ENCODE peak calls at places on chromosomes 2 and 18, in eight cellular contexts. Y is heart left ventricle, J is mammary epithelial cell, O is neural progenitor cell, H is Peyer's patch, C is astrocyte, L is kidney, V is left lung. B is an unnamed sample.

GRCh38 chr2:196977491-196977890 is 51.0 kb upstream of the PGAP1 start:
- DNase-seq in O (no peak), J (no peak), L (no peak), H (no peak), C (peak; percentile 51), V (no peak), Y (no peak), B (no peak)

GRCh38 chr2:60152226-60152833 is 401.1 kb downstream of the BCL11A start:
- DNase-seq in O (peak; percentile 55), H (no peak), L (no peak), C (no peak), J (peak; percentile 21), V (no peak), Y (no peak), B (no peak)

GRCh38 chr18:50401888-50402287 is 27.0 kb downstream of the SKA1 start:
- DNase-seq in C (peak; percentile 2), V (peak; percentile 49), L (peak; percentile 76), H (peak; percentile 73), O (peak; percentile 34), J (peak; percentile 50), Y (peak; percentile 72), B (peak; percentile 85)

GRCh38 chr2:113080134-113080533 is 12.4 kb downstream of the IL1F10 start:
- DNase-seq in C (no peak), V (peak; percentile 49), Y (no peak), L (no peak), J (peak; percentile 47), H (no peak), O (peak; percentile 71), B (no peak)

GRCh38 chr2:190533968-190534309 is 583 bp downstream of the NEMP2 start:
- DNase-seq in J (peak; percentile 41), H (peak; percentile 52), L (no peak), O (no peak), C (no peak), Y (no peak), V (peak; percentile 47), B (no peak)

GRCh38 chr2:197711576-197711975 is 6.4 kb downstream of the MARS2 start:
- DNase-seq in J (no peak), V (no peak), L (no peak), Y (no peak), H (no peak), O (no peak), C (no peak), B (no peak)

GRCh38 chr2:42925742-42926437 is 133.5 kb upstream of the HAAO start:
- DNase-seq in J (no peak), H (no peak), Y (no peak), O (peak; percentile 52), L (no peak), C (no peak), V (no peak), B (peak; percentile 67)

GRCh38 chr18:73088445-73088844 is 220.7 kb upstream of the NETO1 start:
- DNase-seq in H (no peak), V (no peak), Y (no peak), C (no peak), L (no peak), J (no peak), O (no peak), B (no peak)

GRCh38 chr2:25619187-25619586 is 54.2 kb downstream of the DTNB start:
- DNase-seq in C (no peak), J (no peak), H (no peak), Y (no peak), L (no peak), V (no peak), O (no peak), B (no peak)

GRCh38 chr2:27071990-27072830 is 756 bp upstream of the OST4 start:
- DNase-seq in L (peak; percentile 94), J (no peak), H (no peak), V (peak; percentile 70), O (peak; percentile 69), Y (peak; percentile 88), C (peak; percentile 70), B (no peak)

GRCh38 chr2:54074636-54075341 is 40.6 kb upstream of the ACYP2 start:
- DNase-seq in V (no peak), J (no peak), O (no peak), Y (no peak), C (peak; percentile 96), H (no peak), L (no peak), B (no peak)

GRCh38 chr2:8133331-8133730 is 548.5 kb upstream of the ID2 start:
- DNase-seq in V (no peak), C (no peak), L (no peak), H (no peak), O (no peak), J (no peak), Y (no peak), B (no peak)
- TF ChIP-seq CTCF in V (no peak), C (no peak), L (no peak), H (no peak), O (no peak), J (no peak), Y (no peak), B (no peak)

DNA sequence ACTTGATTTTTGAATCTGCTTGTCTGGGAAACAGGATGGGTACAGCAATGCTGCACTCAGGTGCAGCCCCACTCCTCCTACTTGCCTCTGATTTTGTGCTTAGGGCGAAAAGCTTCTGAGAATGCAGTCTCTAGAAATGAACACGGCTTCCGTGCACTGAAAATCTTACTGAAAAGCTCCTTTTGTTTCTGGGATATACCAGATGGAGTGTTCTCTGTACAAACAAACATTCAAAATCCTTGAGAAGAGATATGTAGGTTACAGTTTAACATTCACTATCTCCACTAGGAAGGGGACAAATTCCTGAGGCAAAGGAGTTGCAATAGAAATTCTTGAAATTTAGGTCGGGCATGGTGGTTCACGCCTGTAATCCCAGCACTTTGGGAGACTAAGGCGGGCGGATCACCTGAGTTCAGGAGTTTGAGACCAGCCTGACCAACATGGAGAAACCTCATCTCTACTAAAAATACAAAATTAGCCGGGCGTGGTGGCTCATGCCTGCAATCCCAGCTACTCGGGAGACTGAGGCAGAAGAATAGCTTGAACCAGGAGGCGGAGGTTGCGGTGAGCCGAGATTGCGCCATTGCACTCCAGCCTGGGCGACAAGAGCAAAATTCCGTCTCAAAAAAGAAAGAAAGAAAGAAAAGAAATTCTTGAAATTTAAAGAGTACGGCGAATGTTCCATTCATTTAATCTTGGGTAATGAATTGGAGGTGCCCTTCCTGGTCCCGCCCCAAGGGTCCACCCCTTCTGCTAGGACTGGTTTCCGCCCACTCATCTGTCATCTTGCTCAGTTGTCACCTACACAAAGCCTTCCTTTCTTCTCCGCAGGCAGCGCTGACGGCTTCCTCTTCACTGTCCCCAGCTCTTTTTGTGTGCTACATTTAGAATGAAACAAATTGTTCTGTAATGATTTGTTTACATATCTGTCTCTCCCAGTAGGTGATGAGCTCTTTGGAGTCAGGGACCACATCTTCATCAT is 92.4 kb downstream of the SOCS6 start:
- DNase-seq in C (peak; percentile 67), V (no peak), O (peak; percentile 66), L (no peak), Y (no peak), H (peak; percentile 75), J (no peak), B (no peak)
- H3K4me3 ChIP-seq in C (no peak overlapping the region), V (no peak overlapping the region), O (no peak overlapping the region), L (no peak overlapping the region), Y (no peak overlapping the region), H (peak overlapping the region; percentile 31), J (no peak overlapping the region), B (no peak overlapping the region)

GRCh38 chr2:150476213-150476740 is 11.2 kb downstream of the RND3 start:
- DNase-seq in L (no peak), C (no peak), O (no peak), H (no peak), J (no peak), V (no peak), Y (no peak), B (no peak)
- H3K27ac ChIP-seq in L (peak overlapping the region; percentile 35), C (peak overlapping the region; percentile 79), O (no peak overlapping the region), H (peak overlapping the region; percentile 84), J (peak overlapping the region; percentile 100), V (no peak overlapping the region), Y (peak overlapping the region; percentile 79), B (peak overlapping the region; percentile 60)

GRCh38 chr2:48450936-48451602 is 78.9 kb upstream of the STON1 start:
- DNase-seq in O (no peak), L (no peak), Y (no peak), V (no peak), C (no peak), H (no peak), J (no peak), B (no peak)

GRCh38 chr2:48457227-48457626 is 72.7 kb upstream of the STON1 start:
- DNase-seq in L (no peak), O (no peak), V (no peak), C (no peak), J (no peak), H (no peak), Y (no peak), B (no peak)

GRCh38 chr2:48450256-48450655 is 79.7 kb upstream of the STON1 start:
- DNase-seq in O (no peak), Y (no peak), C (no peak), V (no peak), L (no peak), J (no peak), H (no peak), B (no peak)

GRCh38 chr2:48452108-48452507 is 77.8 kb upstream of the STON1 start:
- DNase-seq in L (no peak), O (peak; percentile 37), V (no peak), J (no peak), C (no peak), H (no peak), Y (no peak), B (no peak)

GRCh38 chr2:48454504-48454903 is 75.5 kb upstream of the STON1 start:
- DNase-seq in J (no peak), H (no peak), C (no peak), Y (no peak), V (no peak), L (no peak), O (no peak), B (no peak)
- TF ChIP-seq CTCF in J (no peak), H (no peak), C (no peak), Y (no peak), V (no peak), L (no peak), O (peak; percentile 4), B (no peak)

GRCh38 chr2:45652090-45653050 is 895 bp downstream of the PRKCE start:
- DNase-seq in V (peak; percentile 61), O (peak; percentile 42), C (peak; percentile 38), Y (peak; percentile 74), L (peak; percentile 83), H (peak; percentile 58), J (peak; percentile 14), B (peak; percentile 80)

GRCh38 chr2:45654250-45654649 is 2.8 kb downstream of the PRKCE start:
- DNase-seq in O (no peak), C (no peak), J (no peak), L (no peak), V (no peak), H (no peak), Y (no peak), B (no peak)

GRCh38 chr2:45653584-45653983 is 2.1 kb downstream of the PRKCE start:
- DNase-seq in H (no peak), O (no peak), L (no peak), J (no peak), V (no peak), Y (no peak), C (peak; percentile 63), B (no peak)

GRCh38 chr2:45651415-45652089 is at the start of gene PRKCE:
- DNase-seq in H (peak; percentile 79), O (peak; percentile 68), J (no peak), Y (peak; percentile 84), V (peak; percentile 69), L (peak; percentile 92), C (no peak), B (peak; percentile 85)

DNA sequence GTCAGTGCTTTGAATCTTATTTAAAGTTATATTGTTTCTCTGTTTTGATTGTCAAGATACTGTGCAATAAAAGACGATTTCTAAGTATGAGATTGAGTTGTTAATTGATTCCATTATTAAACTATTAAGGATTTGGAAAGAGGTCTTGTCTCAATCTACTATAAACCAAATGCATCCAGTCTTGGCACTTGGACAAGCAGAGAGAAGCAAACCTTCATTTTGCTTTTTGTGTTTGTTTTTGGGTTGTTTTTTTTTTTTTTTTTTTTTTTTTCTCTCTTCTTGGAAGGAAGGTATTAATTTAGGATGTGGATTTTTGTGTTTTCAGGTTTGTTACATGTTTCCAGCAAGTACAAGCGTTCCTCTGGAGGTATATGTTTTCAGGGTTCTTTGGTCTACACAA is 1.6 kb downstream of the PRKCE start:
- DNase-seq in O (no peak), C (no peak), L (no peak), Y (no peak), J (no peak), H (no peak), V (no peak), B (no peak)
- H3K4me3 ChIP-seq in O (peak overlapping the region; percentile 92), C (peak overlapping the region; percentile 92), L (peak overlapping the region; percentile 70), Y (peak overlapping the region; percentile 91), J (peak overlapping the region; percentile 70), H (peak overlapping the region; percentile 97), V (peak overlapping the region; percentile 82), B (peak overlapping the region; percentile 92)

B was measured in upper lobe of right lung.